ENCODE peak calls at places on chromosomes 5 and 9, in eight cellular contexts. One of them, this sample, is unnamed.

GRCh38 chr9:121445986-121446385 is 53.7 kb downstream of the GGTA1 start:
- DNase-seq in activated gamma-delta T cell: no peak
- DNase-seq in left kidney: no peak
- DNase-seq in OCI-M1: no peak
- DNase-seq in Calu3: no peak
- DNase-seq in stimulated activated CD8-positive, alpha-beta memory T cell treated with anti-CD3 and anti-CD28 coated beads, Interleukin-4, amount 100 ng/mL, for 24 hours: no peak
- DNase-seq in NCI-H1417 treated with DMSO at 0.1 percent for 48 hours: no peak
- DNase-seq in endothelial cell: no peak
- DNase-seq in this sample: no peak

GRCh38 chr9:99560561-99560960 is 261.1 kb upstream of the NR4A3 start:
- DNase-seq in activated gamma-delta T cell: no peak
- DNase-seq in left kidney: no peak
- DNase-seq in OCI-M1: no peak
- DNase-seq in Calu3: no peak
- DNase-seq in stimulated activated CD8-positive, alpha-beta memory T cell treated with anti-CD3 and anti-CD28 coated beads, Interleukin-4, amount 100 ng/mL, for 24 hours: no peak
- DNase-seq in NCI-H1417 treated with DMSO at 0.1 percent for 48 hours: no peak
- DNase-seq in endothelial cell: no peak
- DNase-seq in this sample: no peak

GRCh38 chr9:94644543-94644942 is 5.2 kb upstream of the FBP1 start:
- DNase-seq in activated gamma-delta T cell: no peak
- DNase-seq in left kidney: no peak
- DNase-seq in OCI-M1: no peak
- DNase-seq in Calu3: no peak
- DNase-seq in stimulated activated CD8-positive, alpha-beta memory T cell treated with anti-CD3 and anti-CD28 coated beads, Interleukin-4, amount 100 ng/mL, for 24 hours: no peak
- DNase-seq in NCI-H1417 treated with DMSO at 0.1 percent for 48 hours: no peak
- DNase-seq in endothelial cell: no peak
- DNase-seq in this sample: no peak

GRCh38 chr9:113477661-113478060 is 14.1 kb downstream of the RGS3 start:
- DNase-seq in activated gamma-delta T cell: no peak
- DNase-seq in left kidney: no peak
- DNase-seq in OCI-M1: no peak
- DNase-seq in Calu3: no peak
- DNase-seq in stimulated activated CD8-positive, alpha-beta memory T cell treated with anti-CD3 and anti-CD28 coated beads, Interleukin-4, amount 100 ng/mL, for 24 hours: no peak
- DNase-seq in NCI-H1417 treated with DMSO at 0.1 percent for 48 hours: no peak
- DNase-seq in endothelial cell: no peak
- DNase-seq in this sample: no peak

GRCh38 chr5:127925916-127926315 is 157.7 kb upstream of the SLC12A2 start:
- DNase-seq in activated gamma-delta T cell: no peak
- DNase-seq in left kidney: no peak
- DNase-seq in OCI-M1: no peak
- DNase-seq in Calu3: peak
- DNase-seq in stimulated activated CD8-positive, alpha-beta memory T cell treated with anti-CD3 and anti-CD28 coated beads, Interleukin-4, amount 100 ng/mL, for 24 hours: no peak
- DNase-seq in NCI-H1417 treated with DMSO at 0.1 percent for 48 hours: no peak
- DNase-seq in endothelial cell: no peak
- DNase-seq in this sample: peak

GRCh38 chr5:1752881-1753280 is 46.8 kb downstream of the MRPL36 start:
- DNase-seq in activated gamma-delta T cell: no peak
- DNase-seq in left kidney: no peak
- DNase-seq in OCI-M1: no peak
- DNase-seq in Calu3: no peak
- DNase-seq in stimulated activated CD8-positive, alpha-beta memory T cell treated with anti-CD3 and anti-CD28 coated beads, Interleukin-4, amount 100 ng/mL, for 24 hours: no peak
- DNase-seq in NCI-H1417 treated with DMSO at 0.1 percent for 48 hours: no peak
- DNase-seq in endothelial cell: no peak
- DNase-seq in this sample: no peak

GRCh38 chr9:136671254-136671614 is 8.5 kb downstream of the EGFL7 start:
- DNase-seq in activated gamma-delta T cell: no peak
- DNase-seq in left kidney: no peak
- DNase-seq in OCI-M1: no peak
- DNase-seq in Calu3: no peak
- DNase-seq in stimulated activated CD8-positive, alpha-beta memory T cell treated with anti-CD3 and anti-CD28 coated beads, Interleukin-4, amount 100 ng/mL, for 24 hours: no peak
- DNase-seq in NCI-H1417 treated with DMSO at 0.1 percent for 48 hours: no peak
- DNase-seq in endothelial cell: no peak
- DNase-seq in this sample: no peak

GRCh38 chr9:112348257-112348992 is 15.0 kb upstream of the PTBP3 start:
- DNase-seq in activated gamma-delta T cell: no peak
- DNase-seq in left kidney: peak
- DNase-seq in OCI-M1: no peak
- DNase-seq in Calu3: peak
- DNase-seq in stimulated activated CD8-positive, alpha-beta memory T cell treated with anti-CD3 and anti-CD28 coated beads, Interleukin-4, amount 100 ng/mL, for 24 hours: peak
- DNase-seq in NCI-H1417 treated with DMSO at 0.1 percent for 48 hours: no peak
- DNase-seq in endothelial cell: peak
- DNase-seq in this sample: peak

GRCh38 chr5:91928751-91929521 is 545.8 kb upstream of the ARRDC3 start:
- DNase-seq in activated gamma-delta T cell: no peak
- DNase-seq in left kidney: peak
- DNase-seq in OCI-M1: peak
- DNase-seq in Calu3: no peak
- DNase-seq in stimulated activated CD8-positive, alpha-beta memory T cell treated with anti-CD3 and anti-CD28 coated beads, Interleukin-4, amount 100 ng/mL, for 24 hours: no peak
- DNase-seq in NCI-H1417 treated with DMSO at 0.1 percent for 48 hours: peak
- DNase-seq in endothelial cell: no peak
- DNase-seq in this sample: no peak

GRCh38 chr5:31161772-31162171 is 31.7 kb upstream of the CDH6 start:
- DNase-seq in activated gamma-delta T cell: no peak
- DNase-seq in left kidney: peak
- DNase-seq in OCI-M1: no peak
- DNase-seq in Calu3: no peak
- DNase-seq in stimulated activated CD8-positive, alpha-beta memory T cell treated with anti-CD3 and anti-CD28 coated beads, Interleukin-4, amount 100 ng/mL, for 24 hours: no peak
- DNase-seq in NCI-H1417 treated with DMSO at 0.1 percent for 48 hours: no peak
- DNase-seq in endothelial cell: peak
- DNase-seq in this sample: no peak

GRCh38 chr5:131262953-131263541 is 806 bp upstream of the CDC42SE2 start:
- DNase-seq in activated gamma-delta T cell: no peak
- DNase-seq in left kidney: peak
- DNase-seq in OCI-M1: peak
- DNase-seq in Calu3: peak
- DNase-seq in stimulated activated CD8-positive, alpha-beta memory T cell treated with anti-CD3 and anti-CD28 coated beads, Interleukin-4, amount 100 ng/mL, for 24 hours: no peak
- DNase-seq in NCI-H1417 treated with DMSO at 0.1 percent for 48 hours: no peak
- DNase-seq in endothelial cell: no peak
- DNase-seq in this sample: peak